ENCODE peak calls at places on chromosomes 5 and 9, in six cellular contexts. One of them, this sample, is unnamed.

GRCh38 chr5:80216753-80217596 is 38.9 kb downstream of the SERINC5 start:
- DNase-seq in activated CD8-positive, alpha-beta T cell treated with anti-CD3 and anti-CD28 coated beads for 36 hours: peak; percentile 67
- DNase-seq in mucosa of descending colon: no peak
- DNase-seq in CD4-positive, alpha-beta T cell: no peak
- DNase-seq in WTC11: no peak
- DNase-seq in PC-3: no peak
- DNase-seq in this sample: no peak

GRCh38 chr5:174560861-174561260 is 163.5 kb upstream of the MSX2 start:
- DNase-seq in WTC11: no peak
- DNase-seq in CD4-positive, alpha-beta T cell: no peak
- DNase-seq in mucosa of descending colon: no peak
- DNase-seq in PC-3: no peak
- DNase-seq in activated CD8-positive, alpha-beta T cell treated with anti-CD3 and anti-CD28 coated beads for 36 hours: no peak
- DNase-seq in this sample: no peak

GRCh38 chr9:124180557-124180956 is 77.2 kb upstream of the NEK6 start:
- DNase-seq in PC-3: no peak
- DNase-seq in mucosa of descending colon: peak; percentile 40
- DNase-seq in CD4-positive, alpha-beta T cell: no peak
- DNase-seq in WTC11: no peak
- DNase-seq in activated CD8-positive, alpha-beta T cell treated with anti-CD3 and anti-CD28 coated beads for 36 hours: no peak
- DNase-seq in this sample: no peak

GRCh38 chr9:89528131-89528530 is 30.2 kb upstream of the SEMA4D start:
- DNase-seq in mucosa of descending colon: no peak
- DNase-seq in CD4-positive, alpha-beta T cell: no peak
- DNase-seq in WTC11: no peak
- DNase-seq in PC-3: no peak
- DNase-seq in activated CD8-positive, alpha-beta T cell treated with anti-CD3 and anti-CD28 coated beads for 36 hours: no peak
- DNase-seq in this sample: no peak

GRCh38 chr5:125283372-125283771 is 536.9 kb upstream of the ZNF608 start:
- DNase-seq in PC-3: no peak
- DNase-seq in activated CD8-positive, alpha-beta T cell treated with anti-CD3 and anti-CD28 coated beads for 36 hours: no peak
- DNase-seq in WTC11: no peak
- DNase-seq in mucosa of descending colon: no peak
- DNase-seq in CD4-positive, alpha-beta T cell: no peak
- DNase-seq in this sample: no peak

GRCh38 chr9:117887941-117888340 is 183.7 kb downstream of the TLR4 start:
- DNase-seq in PC-3: no peak
- DNase-seq in WTC11: no peak
- DNase-seq in CD4-positive, alpha-beta T cell: no peak
- DNase-seq in activated CD8-positive, alpha-beta T cell treated with anti-CD3 and anti-CD28 coated beads for 36 hours: no peak
- DNase-seq in mucosa of descending colon: no peak
- DNase-seq in this sample: no peak

GRCh38 chr5:109939109-109939682 is 249.5 kb downstream of the MAN2A1 start:
- DNase-seq in CD4-positive, alpha-beta T cell: no peak
- DNase-seq in WTC11: no peak
- DNase-seq in activated CD8-positive, alpha-beta T cell treated with anti-CD3 and anti-CD28 coated beads for 36 hours: no peak
- DNase-seq in PC-3: peak; percentile 77
- DNase-seq in mucosa of descending colon: no peak
- DNase-seq in this sample: no peak

GRCh38 chr5:136308396-136308795 is 56.9 kb downstream of the TRPC7 start:
- DNase-seq in PC-3: peak; percentile 9
- DNase-seq in activated CD8-positive, alpha-beta T cell treated with anti-CD3 and anti-CD28 coated beads for 36 hours: no peak
- DNase-seq in WTC11: peak; percentile 29
- DNase-seq in CD4-positive, alpha-beta T cell: no peak
- DNase-seq in mucosa of descending colon: no peak
- DNase-seq in this sample: no peak

GRCh38 chr9:98750396-98751060 is 41.8 kb upstream of the GABBR2 start:
- DNase-seq in WTC11: no peak
- DNase-seq in CD4-positive, alpha-beta T cell: no peak
- DNase-seq in activated CD8-positive, alpha-beta T cell treated with anti-CD3 and anti-CD28 coated beads for 36 hours: no peak
- DNase-seq in mucosa of descending colon: no peak
- DNase-seq in PC-3: no peak
- DNase-seq in this sample: no peak

GRCh38 chr9:127783111-127783621 is 2.7 kb upstream of the CDK9 start:
- DNase-seq in activated CD8-positive, alpha-beta T cell treated with anti-CD3 and anti-CD28 coated beads for 36 hours: peak; percentile 94
- DNase-seq in WTC11: peak; percentile 51
- DNase-seq in mucosa of descending colon: peak; percentile 74
- DNase-seq in PC-3: no peak
- DNase-seq in CD4-positive, alpha-beta T cell: peak; percentile 65
- DNase-seq in this sample: no peak

GRCh38 chr5:3339798-3340115 is 255.9 kb upstream of the IRX1 start:
- DNase-seq in WTC11: no peak
- DNase-seq in PC-3: no peak
- DNase-seq in activated CD8-positive, alpha-beta T cell treated with anti-CD3 and anti-CD28 coated beads for 36 hours: no peak
- DNase-seq in CD4-positive, alpha-beta T cell: no peak
- DNase-seq in mucosa of descending colon: no peak
- DNase-seq in this sample: no peak
- TF ChIP-seq CTCF in WTC11: no peak
- TF ChIP-seq CTCF in PC-3: no peak
- TF ChIP-seq CTCF in activated CD8-positive, alpha-beta T cell treated with anti-CD3 and anti-CD28 coated beads for 36 hours: no peak
- TF ChIP-seq CTCF in CD4-positive, alpha-beta T cell: no peak
- TF ChIP-seq CTCF in mucosa of descending colon: no peak
- TF ChIP-seq CTCF in this sample: no peak

DNA sequence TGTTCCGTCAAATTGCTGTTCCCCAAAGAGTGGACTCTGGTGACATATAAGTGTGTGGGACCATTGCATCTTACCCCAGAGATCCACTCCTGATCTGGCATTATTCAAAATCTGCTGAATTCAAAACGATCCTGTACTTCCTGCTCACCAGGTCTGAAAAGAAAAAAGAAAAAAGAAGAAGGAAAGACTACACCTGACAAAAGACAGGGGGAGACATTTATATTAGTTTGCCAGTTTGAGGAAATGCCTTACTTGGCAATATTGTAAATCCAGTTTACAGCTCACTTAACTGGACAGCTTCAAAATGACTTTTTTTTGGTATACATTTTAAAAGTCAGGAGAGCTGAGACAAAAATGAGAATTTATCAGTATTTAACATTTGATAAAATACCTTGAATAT is 15.0 kb upstream of the GRHPR start:
- DNase-seq in mucosa of descending colon: no peak
- DNase-seq in PC-3: peak; percentile 41
- DNase-seq in WTC11: no peak
- DNase-seq in CD4-positive, alpha-beta T cell: no peak
- DNase-seq in activated CD8-positive, alpha-beta T cell treated with anti-CD3 and anti-CD28 coated beads for 36 hours: no peak
- DNase-seq in this sample: no peak
- TF ChIP-seq CTCF in mucosa of descending colon: no peak
- TF ChIP-seq CTCF in PC-3: peak; percentile 50
- TF ChIP-seq CTCF in WTC11: no peak
- TF ChIP-seq CTCF in CD4-positive, alpha-beta T cell: no peak
- TF ChIP-seq CTCF in activated CD8-positive, alpha-beta T cell treated with anti-CD3 and anti-CD28 coated beads for 36 hours: peak; percentile 24
- TF ChIP-seq CTCF in this sample: no peak

DNA sequence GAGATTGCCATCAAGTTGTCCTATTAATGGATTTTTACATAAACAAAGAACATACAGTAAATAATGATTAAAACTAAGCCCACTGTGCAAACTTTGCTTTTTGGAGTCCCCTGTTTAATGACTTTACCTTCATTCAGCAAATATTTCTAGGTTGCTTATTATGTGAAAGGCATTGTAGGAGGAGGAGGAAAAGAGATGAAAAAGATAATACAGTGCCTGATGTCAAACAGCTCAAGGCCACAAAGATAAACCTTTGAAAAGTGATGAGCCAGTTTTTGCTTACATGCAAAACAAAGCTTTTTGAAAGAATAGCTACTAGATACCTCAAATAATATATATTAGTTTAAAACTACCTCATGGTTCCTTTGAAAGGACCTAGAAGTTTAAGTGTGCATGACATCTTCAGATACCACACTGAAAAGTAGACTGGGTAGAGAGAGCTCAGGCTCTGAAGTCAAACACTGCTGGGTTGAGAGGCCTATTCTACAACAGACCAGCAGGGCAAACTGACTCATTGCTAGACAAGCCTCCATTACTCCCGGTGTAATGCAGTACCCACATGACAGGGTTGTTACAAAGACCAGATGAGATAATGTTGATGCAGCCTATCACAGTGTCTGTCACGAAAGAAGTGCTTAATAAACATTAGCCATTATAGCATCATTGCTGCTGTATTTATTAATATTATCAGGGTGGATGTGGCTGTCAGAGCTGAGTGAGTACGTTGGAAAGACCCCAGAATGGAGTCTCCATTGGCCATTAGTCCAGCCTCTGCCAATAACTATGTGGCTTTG is 11.8 kb downstream of the DEPDC1B start:
- DNase-seq in WTC11: no peak
- DNase-seq in activated CD8-positive, alpha-beta T cell treated with anti-CD3 and anti-CD28 coated beads for 36 hours: peak; percentile 8
- DNase-seq in CD4-positive, alpha-beta T cell: no peak
- DNase-seq in mucosa of descending colon: no peak
- DNase-seq in PC-3: peak; percentile 39
- DNase-seq in this sample: no peak
- TF ChIP-seq CTCF in WTC11: no peak
- TF ChIP-seq CTCF in activated CD8-positive, alpha-beta T cell treated with anti-CD3 and anti-CD28 coated beads for 36 hours: no peak
- TF ChIP-seq CTCF in CD4-positive, alpha-beta T cell: no peak
- TF ChIP-seq CTCF in mucosa of descending colon: no peak
- TF ChIP-seq CTCF in PC-3: peak; percentile 29
- TF ChIP-seq CTCF in this sample: no peak

GRCh38 chr5:64074533-64074932 is 91.1 kb upstream of the RNF180 start:
- DNase-seq in mucosa of descending colon: no peak
- DNase-seq in WTC11: peak; percentile 14
- DNase-seq in PC-3: peak; percentile 76
- DNase-seq in activated CD8-positive, alpha-beta T cell treated with anti-CD3 and anti-CD28 coated beads for 36 hours: no peak
- DNase-seq in CD4-positive, alpha-beta T cell: no peak
- DNase-seq in this sample: peak; percentile 15
- TF ChIP-seq CTCF in mucosa of descending colon: no peak
- TF ChIP-seq CTCF in WTC11: peak; percentile 27
- TF ChIP-seq CTCF in PC-3: peak; percentile 82
- TF ChIP-seq CTCF in activated CD8-positive, alpha-beta T cell treated with anti-CD3 and anti-CD28 coated beads for 36 hours: peak; percentile 53
- TF ChIP-seq CTCF in CD4-positive, alpha-beta T cell: no peak
- TF ChIP-seq CTCF in this sample: peak; percentile 82

GRCh38 chr5:127373858-127374491 is 83.4 kb downstream of the MEGF10 start:
- DNase-seq in CD4-positive, alpha-beta T cell: no peak
- DNase-seq in mucosa of descending colon: no peak
- DNase-seq in PC-3: no peak
- DNase-seq in WTC11: no peak
- DNase-seq in activated CD8-positive, alpha-beta T cell treated with anti-CD3 and anti-CD28 coated beads for 36 hours: no peak
- DNase-seq in this sample: no peak
- TF ChIP-seq CTCF in CD4-positive, alpha-beta T cell: no peak
- TF ChIP-seq CTCF in mucosa of descending colon: no peak
- TF ChIP-seq CTCF in PC-3: peak; percentile 53
- TF ChIP-seq CTCF in WTC11: peak; percentile 88
- TF ChIP-seq CTCF in activated CD8-positive, alpha-beta T cell treated with anti-CD3 and anti-CD28 coated beads for 36 hours: no peak
- TF ChIP-seq CTCF in this sample: peak; percentile 12

GRCh38 chr9:2859776-2860379 is 16.0 kb upstream of the PUM3 start:
- DNase-seq in PC-3: peak; percentile 65
- DNase-seq in mucosa of descending colon: peak; percentile 67
- DNase-seq in WTC11: peak; percentile 82
- DNase-seq in CD4-positive, alpha-beta T cell: peak; percentile 9
- DNase-seq in activated CD8-positive, alpha-beta T cell treated with anti-CD3 and anti-CD28 coated beads for 36 hours: peak; percentile 71
- DNase-seq in this sample: peak; percentile 27
- TF ChIP-seq CTCF in PC-3: peak; percentile 78
- TF ChIP-seq CTCF in mucosa of descending colon: peak; percentile 32
- TF ChIP-seq CTCF in WTC11: peak; percentile 55
- TF ChIP-seq CTCF in CD4-positive, alpha-beta T cell: peak; percentile 74
- TF ChIP-seq CTCF in activated CD8-positive, alpha-beta T cell treated with anti-CD3 and anti-CD28 coated beads for 36 hours: peak; percentile 71
- TF ChIP-seq CTCF in this sample: peak; percentile 81

GRCh38 chr9:129875181-129875611 is 39.9 kb downstream of the USP20 start:
- DNase-seq in WTC11: peak; percentile 53
- DNase-seq in CD4-positive, alpha-beta T cell: no peak
- DNase-seq in PC-3: no peak
- DNase-seq in activated CD8-positive, alpha-beta T cell treated with anti-CD3 and anti-CD28 coated beads for 36 hours: no peak
- DNase-seq in mucosa of descending colon: no peak
- DNase-seq in this sample: no peak
- TF ChIP-seq CTCF in WTC11: peak; percentile 35
- TF ChIP-seq CTCF in CD4-positive, alpha-beta T cell: no peak
- TF ChIP-seq CTCF in PC-3: no peak
- TF ChIP-seq CTCF in activated CD8-positive, alpha-beta T cell treated with anti-CD3 and anti-CD28 coated beads for 36 hours: peak; percentile 32
- TF ChIP-seq CTCF in mucosa of descending colon: no peak
- TF ChIP-seq CTCF in this sample: no peak

This sample was measured in D721Med.